ENCODE peak calls at places on chromosomes 12 and 14, in eight cellular contexts. One of them, this sample, is unnamed.

GRCh38 chr12:122190842-122191668 is 8.1 kb downstream of the LRRC43 start:
- DNase-seq in NCI-H526 treated with DMSO at 0.1 percent for 48 hours: peak; percentile 19
- DNase-seq in GM10248: peak; percentile 86
- DNase-seq in stimulated activated CD4-positive, alpha-beta T cell treated with anti-CD3 and anti-CD28 coated beads, Interleukin-2, amount 100 ng/mL, for 4 hours: peak; percentile 38
- DNase-seq in A172: peak; percentile 53
- DNase-seq in DMS153: peak; percentile 43
- DNase-seq in RWPE1: peak; percentile 74
- DNase-seq in right atrium auricular region: no peak
- DNase-seq in this sample: peak; percentile 8

GRCh38 chr14:28308727-28309126 is 457.9 kb upstream of the FOXG1 start:
- DNase-seq in NCI-H526 treated with DMSO at 0.1 percent for 48 hours: no peak
- DNase-seq in GM10248: no peak
- DNase-seq in stimulated activated CD4-positive, alpha-beta T cell treated with anti-CD3 and anti-CD28 coated beads, Interleukin-2, amount 100 ng/mL, for 4 hours: no peak
- DNase-seq in A172: peak; percentile 1
- DNase-seq in DMS153: no peak
- DNase-seq in RWPE1: peak; percentile 23
- DNase-seq in right atrium auricular region: no peak
- DNase-seq in this sample: no peak

GRCh38 chr12:49588761-49589516 is 16.5 kb downstream of the FAM186B start:
- DNase-seq in NCI-H526 treated with DMSO at 0.1 percent for 48 hours: no peak
- DNase-seq in GM10248: no peak
- DNase-seq in stimulated activated CD4-positive, alpha-beta T cell treated with anti-CD3 and anti-CD28 coated beads, Interleukin-2, amount 100 ng/mL, for 4 hours: no peak
- DNase-seq in A172: no peak
- DNase-seq in DMS153: no peak
- DNase-seq in RWPE1: peak; percentile 23
- DNase-seq in right atrium auricular region: no peak
- DNase-seq in this sample: no peak

GRCh38 chr12:65685514-65685913 is 138.8 kb upstream of the HMGA2 start:
- DNase-seq in NCI-H526 treated with DMSO at 0.1 percent for 48 hours: peak; percentile 10
- DNase-seq in GM10248: no peak
- DNase-seq in stimulated activated CD4-positive, alpha-beta T cell treated with anti-CD3 and anti-CD28 coated beads, Interleukin-2, amount 100 ng/mL, for 4 hours: no peak
- DNase-seq in A172: peak; percentile 30
- DNase-seq in DMS153: no peak
- DNase-seq in RWPE1: peak; percentile 32
- DNase-seq in right atrium auricular region: no peak
- DNase-seq in this sample: no peak

GRCh38 chr12:111034911-111035577 is 114.7 kb upstream of the MYL2 start:
- DNase-seq in NCI-H526 treated with DMSO at 0.1 percent for 48 hours: peak; percentile 37
- DNase-seq in GM10248: no peak
- DNase-seq in stimulated activated CD4-positive, alpha-beta T cell treated with anti-CD3 and anti-CD28 coated beads, Interleukin-2, amount 100 ng/mL, for 4 hours: no peak
- DNase-seq in A172: no peak
- DNase-seq in DMS153: no peak
- DNase-seq in RWPE1: no peak
- DNase-seq in right atrium auricular region: no peak
- DNase-seq in this sample: no peak

GRCh38 chr14:90677484-90678045 is 138.7 kb downstream of the TTC7B start:
- DNase-seq in NCI-H526 treated with DMSO at 0.1 percent for 48 hours: no peak
- DNase-seq in GM10248: no peak
- DNase-seq in stimulated activated CD4-positive, alpha-beta T cell treated with anti-CD3 and anti-CD28 coated beads, Interleukin-2, amount 100 ng/mL, for 4 hours: no peak
- DNase-seq in A172: peak; percentile 78
- DNase-seq in DMS153: no peak
- DNase-seq in RWPE1: peak; percentile 15
- DNase-seq in right atrium auricular region: no peak
- DNase-seq in this sample: no peak

GRCh38 chr12:57603323-57603722 is 1.3 kb upstream of the DTX3 start:
- DNase-seq in NCI-H526 treated with DMSO at 0.1 percent for 48 hours: no peak
- DNase-seq in GM10248: no peak
- DNase-seq in stimulated activated CD4-positive, alpha-beta T cell treated with anti-CD3 and anti-CD28 coated beads, Interleukin-2, amount 100 ng/mL, for 4 hours: no peak
- DNase-seq in A172: no peak
- DNase-seq in DMS153: no peak
- DNase-seq in RWPE1: no peak
- DNase-seq in right atrium auricular region: no peak
- DNase-seq in this sample: no peak

GRCh38 chr12:94187351-94187750 is 39.0 kb downstream of the PLXNC1 start:
- DNase-seq in NCI-H526 treated with DMSO at 0.1 percent for 48 hours: no peak
- DNase-seq in GM10248: no peak
- DNase-seq in stimulated activated CD4-positive, alpha-beta T cell treated with anti-CD3 and anti-CD28 coated beads, Interleukin-2, amount 100 ng/mL, for 4 hours: no peak
- DNase-seq in A172: no peak
- DNase-seq in DMS153: no peak
- DNase-seq in RWPE1: no peak
- DNase-seq in right atrium auricular region: no peak
- DNase-seq in this sample: no peak

GRCh38 chr14:77120771-77121743 is 20.5 kb downstream of the ZDHHC22 start:
- DNase-seq in NCI-H526 treated with DMSO at 0.1 percent for 48 hours: peak; percentile 90
- DNase-seq in GM10248: peak; percentile 77
- DNase-seq in stimulated activated CD4-positive, alpha-beta T cell treated with anti-CD3 and anti-CD28 coated beads, Interleukin-2, amount 100 ng/mL, for 4 hours: no peak
- DNase-seq in A172: no peak
- DNase-seq in DMS153: no peak
- DNase-seq in RWPE1: no peak
- DNase-seq in right atrium auricular region: no peak
- DNase-seq in this sample: peak; percentile 62

GRCh38 chr14:41285193-41285748 is 321.4 kb upstream of the LRFN5 start:
- DNase-seq in NCI-H526 treated with DMSO at 0.1 percent for 48 hours: peak; percentile 26
- DNase-seq in GM10248: no peak
- DNase-seq in stimulated activated CD4-positive, alpha-beta T cell treated with anti-CD3 and anti-CD28 coated beads, Interleukin-2, amount 100 ng/mL, for 4 hours: no peak
- DNase-seq in A172: peak; percentile 53
- DNase-seq in DMS153: peak; percentile 16
- DNase-seq in RWPE1: peak; percentile 1
- DNase-seq in right atrium auricular region: no peak
- DNase-seq in this sample: no peak

GRCh38 chr12:56781726-56782125 is 18.6 kb downstream of the HSD17B6 start:
- DNase-seq in NCI-H526 treated with DMSO at 0.1 percent for 48 hours: no peak
- DNase-seq in GM10248: no peak
- DNase-seq in stimulated activated CD4-positive, alpha-beta T cell treated with anti-CD3 and anti-CD28 coated beads, Interleukin-2, amount 100 ng/mL, for 4 hours: no peak
- DNase-seq in A172: no peak
- DNase-seq in DMS153: no peak
- DNase-seq in RWPE1: no peak
- DNase-seq in right atrium auricular region: no peak
- DNase-seq in this sample: no peak

GRCh38 chr12:38124247-38125012 is 192.1 kb upstream of the ALG10B start:
- DNase-seq in NCI-H526 treated with DMSO at 0.1 percent for 48 hours: no peak
- DNase-seq in GM10248: no peak
- DNase-seq in stimulated activated CD4-positive, alpha-beta T cell treated with anti-CD3 and anti-CD28 coated beads, Interleukin-2, amount 100 ng/mL, for 4 hours: no peak
- DNase-seq in A172: no peak
- DNase-seq in DMS153: no peak
- DNase-seq in RWPE1: no peak
- DNase-seq in right atrium auricular region: no peak
- DNase-seq in this sample: no peak

GRCh38 chr14:92263681-92264080 is 59.3 kb upstream of the SLC24A4 start:
- DNase-seq in NCI-H526 treated with DMSO at 0.1 percent for 48 hours: no peak
- DNase-seq in GM10248: no peak
- DNase-seq in stimulated activated CD4-positive, alpha-beta T cell treated with anti-CD3 and anti-CD28 coated beads, Interleukin-2, amount 100 ng/mL, for 4 hours: no peak
- DNase-seq in A172: no peak
- DNase-seq in DMS153: no peak
- DNase-seq in RWPE1: no peak
- DNase-seq in right atrium auricular region: no peak
- DNase-seq in this sample: no peak

GRCh38 chr12:104571328-104571727 is 114.6 kb downstream of the CHST11 start:
- DNase-seq in NCI-H526 treated with DMSO at 0.1 percent for 48 hours: no peak
- DNase-seq in GM10248: peak; percentile 32
- DNase-seq in stimulated activated CD4-positive, alpha-beta T cell treated with anti-CD3 and anti-CD28 coated beads, Interleukin-2, amount 100 ng/mL, for 4 hours: no peak
- DNase-seq in A172: no peak
- DNase-seq in DMS153: no peak
- DNase-seq in RWPE1: no peak
- DNase-seq in right atrium auricular region: no peak
- DNase-seq in this sample: no peak

GRCh38 chr12:122067966-122068365 is 10.6 kb upstream of the MLXIP start:
- DNase-seq in NCI-H526 treated with DMSO at 0.1 percent for 48 hours: no peak
- DNase-seq in GM10248: peak; percentile 84
- DNase-seq in stimulated activated CD4-positive, alpha-beta T cell treated with anti-CD3 and anti-CD28 coated beads, Interleukin-2, amount 100 ng/mL, for 4 hours: no peak
- DNase-seq in A172: no peak
- DNase-seq in DMS153: no peak
- DNase-seq in RWPE1: no peak
- DNase-seq in right atrium auricular region: no peak
- DNase-seq in this sample: no peak

GRCh38 chr12:2481346-2481745 is 313.4 kb upstream of the FKBP4 start:
- DNase-seq in NCI-H526 treated with DMSO at 0.1 percent for 48 hours: no peak
- DNase-seq in GM10248: no peak
- DNase-seq in stimulated activated CD4-positive, alpha-beta T cell treated with anti-CD3 and anti-CD28 coated beads, Interleukin-2, amount 100 ng/mL, for 4 hours: no peak
- DNase-seq in A172: no peak
- DNase-seq in DMS153: no peak
- DNase-seq in RWPE1: no peak
- DNase-seq in right atrium auricular region: no peak
- DNase-seq in this sample: no peak

GRCh38 chr14:88535149-88535548 is 19.7 kb downstream of the PTPN21 start:
- DNase-seq in NCI-H526 treated with DMSO at 0.1 percent for 48 hours: no peak
- DNase-seq in GM10248: no peak
- DNase-seq in stimulated activated CD4-positive, alpha-beta T cell treated with anti-CD3 and anti-CD28 coated beads, Interleukin-2, amount 100 ng/mL, for 4 hours: no peak
- DNase-seq in A172: no peak
- DNase-seq in DMS153: no peak
- DNase-seq in RWPE1: no peak
- DNase-seq in right atrium auricular region: no peak
- DNase-seq in this sample: no peak

GRCh38 chr14:55807059-55807499 is 227.1 kb downstream of the KTN1 start:
- DNase-seq in NCI-H526 treated with DMSO at 0.1 percent for 48 hours: no peak
- DNase-seq in GM10248: no peak
- DNase-seq in stimulated activated CD4-positive, alpha-beta T cell treated with anti-CD3 and anti-CD28 coated beads, Interleukin-2, amount 100 ng/mL, for 4 hours: peak; percentile 66
- DNase-seq in A172: peak; percentile 62
- DNase-seq in DMS153: peak; percentile 96
- DNase-seq in RWPE1: peak; percentile 57
- DNase-seq in right atrium auricular region: peak; percentile 95
- DNase-seq in this sample: peak; percentile 26

GRCh38 chr14:93458234-93458633 is 27.5 kb downstream of the UNC79 start:
- DNase-seq in NCI-H526 treated with DMSO at 0.1 percent for 48 hours: no peak
- DNase-seq in GM10248: no peak
- DNase-seq in stimulated activated CD4-positive, alpha-beta T cell treated with anti-CD3 and anti-CD28 coated beads, Interleukin-2, amount 100 ng/mL, for 4 hours: no peak
- DNase-seq in A172: no peak
- DNase-seq in DMS153: no peak
- DNase-seq in RWPE1: no peak
- DNase-seq in right atrium auricular region: no peak
- DNase-seq in this sample: no peak

GRCh38 chr14:57390037-57390805 is at the start of gene NAA30:
- DNase-seq in NCI-H526 treated with DMSO at 0.1 percent for 48 hours: peak; percentile 94
- DNase-seq in GM10248: peak; percentile 94
- DNase-seq in stimulated activated CD4-positive, alpha-beta T cell treated with anti-CD3 and anti-CD28 coated beads, Interleukin-2, amount 100 ng/mL, for 4 hours: peak; percentile 92
- DNase-seq in A172: peak; percentile 73
- DNase-seq in DMS153: peak; percentile 89
- DNase-seq in RWPE1: peak; percentile 88
- DNase-seq in right atrium auricular region: peak; percentile 90
- DNase-seq in this sample: peak; percentile 85

GRCh38 chr14:54487771-54488170 is 1.0 kb downstream of the GMFB start:
- DNase-seq in NCI-H526 treated with DMSO at 0.1 percent for 48 hours: no peak
- DNase-seq in GM10248: no peak
- DNase-seq in stimulated activated CD4-positive, alpha-beta T cell treated with anti-CD3 and anti-CD28 coated beads, Interleukin-2, amount 100 ng/mL, for 4 hours: no peak
- DNase-seq in A172: peak; percentile 28
- DNase-seq in DMS153: no peak
- DNase-seq in RWPE1: peak; percentile 64
- DNase-seq in right atrium auricular region: no peak
- DNase-seq in this sample: no peak

GRCh38 chr14:33307691-33308369 is 369.2 kb downstream of the NPAS3 start:
- DNase-seq in NCI-H526 treated with DMSO at 0.1 percent for 48 hours: no peak
- DNase-seq in GM10248: no peak
- DNase-seq in stimulated activated CD4-positive, alpha-beta T cell treated with anti-CD3 and anti-CD28 coated beads, Interleukin-2, amount 100 ng/mL, for 4 hours: no peak
- DNase-seq in A172: peak; percentile 88
- DNase-seq in DMS153: peak; percentile 86
- DNase-seq in RWPE1: no peak
- DNase-seq in right atrium auricular region: no peak
- DNase-seq in this sample: no peak

GRCh38 chr12:92290016-92290685 is 144.5 kb upstream of the BTG1 start:
- DNase-seq in NCI-H526 treated with DMSO at 0.1 percent for 48 hours: no peak
- DNase-seq in GM10248: no peak
- DNase-seq in stimulated activated CD4-positive, alpha-beta T cell treated with anti-CD3 and anti-CD28 coated beads, Interleukin-2, amount 100 ng/mL, for 4 hours: no peak
- DNase-seq in A172: peak; percentile 53
- DNase-seq in DMS153: no peak
- DNase-seq in RWPE1: peak; percentile 38
- DNase-seq in right atrium auricular region: no peak
- DNase-seq in this sample: no peak

GRCh38 chr14:92783813-92784431 is 10.2 kb upstream of the GOLGA5 start:
- DNase-seq in NCI-H526 treated with DMSO at 0.1 percent for 48 hours: peak; percentile 63
- DNase-seq in GM10248: peak; percentile 54
- DNase-seq in stimulated activated CD4-positive, alpha-beta T cell treated with anti-CD3 and anti-CD28 coated beads, Interleukin-2, amount 100 ng/mL, for 4 hours: no peak
- DNase-seq in A172: peak; percentile 33
- DNase-seq in DMS153: peak; percentile 74
- DNase-seq in RWPE1: peak; percentile 59
- DNase-seq in right atrium auricular region: no peak
- DNase-seq in this sample: peak; percentile 37

GRCh38 chr12:100445081-100445481 is 28.6 kb upstream of the NR1H4 start:
- DNase-seq in NCI-H526 treated with DMSO at 0.1 percent for 48 hours: no peak
- DNase-seq in GM10248: no peak
- DNase-seq in stimulated activated CD4-positive, alpha-beta T cell treated with anti-CD3 and anti-CD28 coated beads, Interleukin-2, amount 100 ng/mL, for 4 hours: no peak
- DNase-seq in A172: no peak
- DNase-seq in DMS153: no peak
- DNase-seq in RWPE1: no peak
- DNase-seq in right atrium auricular region: no peak
- DNase-seq in this sample: no peak

GRCh38 chr12:132325733-132326130 is 3.7 kb downstream of the GALNT9 start:
- DNase-seq in NCI-H526 treated with DMSO at 0.1 percent for 48 hours: no peak
- DNase-seq in GM10248: no peak
- DNase-seq in stimulated activated CD4-positive, alpha-beta T cell treated with anti-CD3 and anti-CD28 coated beads, Interleukin-2, amount 100 ng/mL, for 4 hours: no peak
- DNase-seq in A172: no peak
- DNase-seq in DMS153: no peak
- DNase-seq in RWPE1: no peak
- DNase-seq in right atrium auricular region: no peak
- DNase-seq in this sample: no peak

GRCh38 chr12:10716704-10717315 is 6.3 kb downstream of the YBX3 start:
- DNase-seq in NCI-H526 treated with DMSO at 0.1 percent for 48 hours: no peak
- DNase-seq in GM10248: no peak
- DNase-seq in stimulated activated CD4-positive, alpha-beta T cell treated with anti-CD3 and anti-CD28 coated beads, Interleukin-2, amount 100 ng/mL, for 4 hours: no peak
- DNase-seq in A172: peak; percentile 73
- DNase-seq in DMS153: peak; percentile 81
- DNase-seq in RWPE1: peak; percentile 89
- DNase-seq in right atrium auricular region: peak; percentile 96
- DNase-seq in this sample: no peak

GRCh38 chr12:92278378-92278828 is 132.8 kb upstream of the BTG1 start:
- DNase-seq in NCI-H526 treated with DMSO at 0.1 percent for 48 hours: no peak
- DNase-seq in GM10248: no peak
- DNase-seq in stimulated activated CD4-positive, alpha-beta T cell treated with anti-CD3 and anti-CD28 coated beads, Interleukin-2, amount 100 ng/mL, for 4 hours: no peak
- DNase-seq in A172: no peak
- DNase-seq in DMS153: no peak
- DNase-seq in RWPE1: no peak
- DNase-seq in right atrium auricular region: no peak
- DNase-seq in this sample: no peak

GRCh38 chr14:36271939-36272907 is 48.2 kb downstream of the MBIP start:
- DNase-seq in NCI-H526 treated with DMSO at 0.1 percent for 48 hours: no peak
- DNase-seq in GM10248: peak; percentile 6
- DNase-seq in stimulated activated CD4-positive, alpha-beta T cell treated with anti-CD3 and anti-CD28 coated beads, Interleukin-2, amount 100 ng/mL, for 4 hours: no peak
- DNase-seq in A172: no peak
- DNase-seq in DMS153: no peak
- DNase-seq in RWPE1: peak; percentile 5
- DNase-seq in right atrium auricular region: no peak
- DNase-seq in this sample: no peak

GRCh38 chr14:58426819-58427288 is 477 bp downstream of the TIMM9 start:
- DNase-seq in NCI-H526 treated with DMSO at 0.1 percent for 48 hours: peak; percentile 77
- DNase-seq in GM10248: peak; percentile 62
- DNase-seq in stimulated activated CD4-positive, alpha-beta T cell treated with anti-CD3 and anti-CD28 coated beads, Interleukin-2, amount 100 ng/mL, for 4 hours: peak; percentile 24
- DNase-seq in A172: peak; percentile 40
- DNase-seq in DMS153: peak; percentile 55
- DNase-seq in RWPE1: peak; percentile 28
- DNase-seq in right atrium auricular region: peak; percentile 62
- DNase-seq in this sample: no peak

GRCh38 chr12:112898380-112898779 is 8.4 kb upstream of the OAS1 start:
- DNase-seq in NCI-H526 treated with DMSO at 0.1 percent for 48 hours: no peak
- DNase-seq in GM10248: no peak
- DNase-seq in stimulated activated CD4-positive, alpha-beta T cell treated with anti-CD3 and anti-CD28 coated beads, Interleukin-2, amount 100 ng/mL, for 4 hours: no peak
- DNase-seq in A172: no peak
- DNase-seq in DMS153: no peak
- DNase-seq in RWPE1: no peak
- DNase-seq in right atrium auricular region: no peak
- DNase-seq in this sample: no peak

GRCh38 chr14:100849432-100849831 is 23.5 kb downstream of the MEG3 start:
- DNase-seq in NCI-H526 treated with DMSO at 0.1 percent for 48 hours: no peak
- DNase-seq in GM10248: no peak
- DNase-seq in stimulated activated CD4-positive, alpha-beta T cell treated with anti-CD3 and anti-CD28 coated beads, Interleukin-2, amount 100 ng/mL, for 4 hours: no peak
- DNase-seq in A172: peak; percentile 10
- DNase-seq in DMS153: no peak
- DNase-seq in RWPE1: peak; percentile 68
- DNase-seq in right atrium auricular region: no peak
- DNase-seq in this sample: no peak

GRCh38 chr14:23492618-23493272 is 23.2 kb downstream of the NGDN start:
- DNase-seq in NCI-H526 treated with DMSO at 0.1 percent for 48 hours: no peak
- DNase-seq in GM10248: no peak
- DNase-seq in stimulated activated CD4-positive, alpha-beta T cell treated with anti-CD3 and anti-CD28 coated beads, Interleukin-2, amount 100 ng/mL, for 4 hours: no peak
- DNase-seq in A172: no peak
- DNase-seq in DMS153: no peak
- DNase-seq in RWPE1: no peak
- DNase-seq in right atrium auricular region: no peak
- DNase-seq in this sample: no peak

GRCh38 chr14:95097385-95097784 is 59.9 kb downstream of the DICER1 start:
- DNase-seq in NCI-H526 treated with DMSO at 0.1 percent for 48 hours: no peak
- DNase-seq in GM10248: no peak
- DNase-seq in stimulated activated CD4-positive, alpha-beta T cell treated with anti-CD3 and anti-CD28 coated beads, Interleukin-2, amount 100 ng/mL, for 4 hours: no peak
- DNase-seq in A172: no peak
- DNase-seq in DMS153: no peak
- DNase-seq in RWPE1: no peak
- DNase-seq in right atrium auricular region: no peak
- DNase-seq in this sample: no peak

This sample was measured in NCI-H187 treated with DMSO at 0.1 percent for 48 hours.